ENCODE peak calls at places on chromosome 14, in four cellular contexts. One of them, this sample, is unnamed.

GRCh38 chr14:35121887-35122695 is at the start of the genes PPP2R3C and PRORP:
- DNase-seq in K562: peak; percentile 58
- DNase-seq in GM12878: peak; percentile 94
- DNase-seq in H1: peak; percentile 87
- DNase-seq in this sample: peak; percentile 98

GRCh38 chr14:88129306-88130056 is 124.5 kb downstream of the GPR65 start:
- DNase-seq in K562: no peak
- DNase-seq in GM12878: no peak
- DNase-seq in H1: no peak
- DNase-seq in this sample: no peak

GRCh38 chr14:34665785-34666425 is 36.0 kb upstream of the SNX6 start:
- DNase-seq in K562: no peak
- DNase-seq in GM12878: no peak
- DNase-seq in H1: no peak
- DNase-seq in this sample: no peak

GRCh38 chr14:88300817-88301216 is 22.3 kb downstream of the KCNK10 start:
- DNase-seq in K562: no peak
- DNase-seq in GM12878: no peak
- DNase-seq in H1: no peak
- DNase-seq in this sample: peak; percentile 42

GRCh38 chr14:21987937-21988336 is 314.3 kb upstream of the OR4E1 start:
- DNase-seq in K562: peak; percentile 10
- DNase-seq in GM12878: no peak
- DNase-seq in H1: no peak
- DNase-seq in this sample: peak; percentile 68

GRCh38 chr14:97158102-97158501 is 360.9 kb downstream of the VRK1 start:
- DNase-seq in K562: no peak
- DNase-seq in GM12878: no peak
- DNase-seq in H1: no peak
- DNase-seq in this sample: no peak

GRCh38 chr14:51242545-51243490 is 2.8 kb downstream of the TMX1 start:
- DNase-seq in K562: no peak
- DNase-seq in GM12878: no peak
- DNase-seq in H1: no peak
- DNase-seq in this sample: no peak

GRCh38 chr14:69828372-69828771 is 31.3 kb upstream of the SLC10A1 start:
- DNase-seq in K562: no peak
- DNase-seq in GM12878: no peak
- DNase-seq in H1: no peak
- DNase-seq in this sample: no peak

GRCh38 chr14:21518725-21519124 is 7.4 kb downstream of the SALL2 start:
- DNase-seq in K562: no peak
- DNase-seq in GM12878: no peak
- DNase-seq in H1: no peak
- DNase-seq in this sample: no peak

GRCh38 chr14:81849714-81850113 is 316.1 kb upstream of the SEL1L start:
- DNase-seq in K562: no peak
- DNase-seq in GM12878: no peak
- DNase-seq in H1: no peak
- DNase-seq in this sample: no peak

GRCh38 chr14:56414231-56414630 is 165.4 kb upstream of the TMEM260 start:
- DNase-seq in K562: no peak
- DNase-seq in GM12878: no peak
- DNase-seq in H1: no peak
- DNase-seq in this sample: no peak

GRCh38 chr14:24605435-24606190 is 3.9 kb downstream of the GZMH start:
- DNase-seq in K562: peak; percentile 38
- DNase-seq in GM12878: no peak
- DNase-seq in H1: peak; percentile 81
- DNase-seq in this sample: peak; percentile 54

GRCh38 chr14:73795974-73796373 is 55.7 kb upstream of the PTGR2 start:
- DNase-seq in K562: no peak
- DNase-seq in GM12878: no peak
- DNase-seq in H1: no peak
- DNase-seq in this sample: peak; percentile 93

GRCh38 chr14:56860441-56860840 is 50.2 kb upstream of the OTX2 start:
- DNase-seq in K562: no peak
- DNase-seq in GM12878: no peak
- DNase-seq in H1: no peak
- DNase-seq in this sample: no peak

GRCh38 chr14:88007608-88008007 is 2.7 kb downstream of the GPR65 start:
- DNase-seq in K562: no peak
- DNase-seq in GM12878: no peak
- DNase-seq in H1: no peak
- DNase-seq in this sample: no peak

GRCh38 chr14:63759454-63759853 is 31.6 kb upstream of the SGPP1 start:
- DNase-seq in K562: no peak
- DNase-seq in GM12878: peak; percentile 38
- DNase-seq in H1: no peak
- DNase-seq in this sample: no peak

GRCh38 chr14:96997269-96997668 is 200.1 kb downstream of the VRK1 start:
- DNase-seq in K562: no peak
- DNase-seq in GM12878: no peak
- DNase-seq in H1: no peak
- DNase-seq in this sample: no peak

GRCh38 chr14:87990687-87991086 is 2.3 kb downstream of the GALC start:
- DNase-seq in K562: no peak
- DNase-seq in GM12878: no peak
- DNase-seq in H1: no peak
- DNase-seq in this sample: no peak

GRCh38 chr14:92651106-92651792 is 97.2 kb downstream of the LGMN start:
- DNase-seq in K562: no peak
- DNase-seq in GM12878: peak; percentile 76
- DNase-seq in H1: no peak
- DNase-seq in this sample: no peak

GRCh38 chr14:73227812-73228781 is 9.2 kb upstream of the PAPLN start:
- DNase-seq in K562: no peak
- DNase-seq in GM12878: no peak
- DNase-seq in H1: no peak
- DNase-seq in this sample: peak; percentile 38

GRCh38 chr14:34018125-34018524 is 67.3 kb upstream of the EGLN3 start:
- DNase-seq in K562: no peak
- DNase-seq in GM12878: no peak
- DNase-seq in H1: no peak
- DNase-seq in this sample: no peak

GRCh38 chr14:64654072-64654899 is 49.9 kb upstream of the PLEKHG3 start:
- DNase-seq in K562: no peak
- DNase-seq in GM12878: peak; percentile 27
- DNase-seq in H1: no peak
- DNase-seq in this sample: peak; percentile 60

GRCh38 chr14:94823556-94824341 is 53.8 kb upstream of the GSC start:
- DNase-seq in K562: peak; percentile 10
- DNase-seq in GM12878: no peak
- DNase-seq in H1: no peak
- DNase-seq in this sample: peak; percentile 65

GRCh38 chr14:62304172-62304571 is 542.0 kb downstream of the SNAPC1 start:
- DNase-seq in K562: no peak
- DNase-seq in GM12878: no peak
- DNase-seq in H1: no peak
- DNase-seq in this sample: peak; percentile 1

GRCh38 chr14:97887690-97888089 is 1090.5 kb downstream of the VRK1 start:
- DNase-seq in K562: no peak
- DNase-seq in GM12878: no peak
- DNase-seq in H1: no peak
- DNase-seq in this sample: no peak

GRCh38 chr14:23624830-23625404 is 11.2 kb upstream of the DHRS2 start:
- DNase-seq in K562: no peak
- DNase-seq in GM12878: no peak
- DNase-seq in H1: no peak
- DNase-seq in this sample: no peak

GRCh38 chr14:95901014-95901413 is 24.4 kb downstream of the TUNAR start:
- DNase-seq in K562: no peak
- DNase-seq in GM12878: no peak
- DNase-seq in H1: no peak
- DNase-seq in this sample: no peak

GRCh38 chr14:60487211-60487610 is 1.3 kb upstream of the C14orf39 start:
- DNase-seq in K562: no peak
- DNase-seq in GM12878: no peak
- DNase-seq in H1: no peak
- DNase-seq in this sample: no peak

GRCh38 chr14:44163946-44164345 is 343.1 kb downstream of the FSCB start:
- DNase-seq in K562: no peak
- DNase-seq in GM12878: no peak
- DNase-seq in H1: no peak
- DNase-seq in this sample: no peak

GRCh38 chr14:89137514-89138163 is 279.4 kb downstream of the FOXN3 start:
- DNase-seq in K562: no peak
- DNase-seq in GM12878: no peak
- DNase-seq in H1: no peak
- DNase-seq in this sample: peak; percentile 45

GRCh38 chr14:64748521-64748920 is 44.3 kb downstream of the PLEKHG3 start:
- DNase-seq in K562: no peak
- DNase-seq in GM12878: no peak
- DNase-seq in H1: no peak
- DNase-seq in this sample: no peak

GRCh38 chr14:92565718-92566115 is 52.1 kb downstream of the RIN3 start:
- DNase-seq in K562: no peak
- DNase-seq in GM12878: no peak
- DNase-seq in H1: no peak
- DNase-seq in this sample: no peak

GRCh38 chr14:49173765-49174373 is 412.3 kb downstream of the RPS29 start:
- DNase-seq in K562: peak; percentile 18
- DNase-seq in GM12878: peak; percentile 27
- DNase-seq in H1: peak; percentile 84
- DNase-seq in this sample: peak; percentile 63

GRCh38 chr14:88045705-88046104 is 40.8 kb downstream of the GPR65 start:
- DNase-seq in K562: no peak
- DNase-seq in GM12878: no peak
- DNase-seq in H1: no peak
- DNase-seq in this sample: no peak

GRCh38 chr14:93337143-93337753 is 4.4 kb upstream of the BTBD7 start:
- DNase-seq in K562: no peak
- DNase-seq in GM12878: no peak
- DNase-seq in H1: no peak
- DNase-seq in this sample: no peak

DNA sequence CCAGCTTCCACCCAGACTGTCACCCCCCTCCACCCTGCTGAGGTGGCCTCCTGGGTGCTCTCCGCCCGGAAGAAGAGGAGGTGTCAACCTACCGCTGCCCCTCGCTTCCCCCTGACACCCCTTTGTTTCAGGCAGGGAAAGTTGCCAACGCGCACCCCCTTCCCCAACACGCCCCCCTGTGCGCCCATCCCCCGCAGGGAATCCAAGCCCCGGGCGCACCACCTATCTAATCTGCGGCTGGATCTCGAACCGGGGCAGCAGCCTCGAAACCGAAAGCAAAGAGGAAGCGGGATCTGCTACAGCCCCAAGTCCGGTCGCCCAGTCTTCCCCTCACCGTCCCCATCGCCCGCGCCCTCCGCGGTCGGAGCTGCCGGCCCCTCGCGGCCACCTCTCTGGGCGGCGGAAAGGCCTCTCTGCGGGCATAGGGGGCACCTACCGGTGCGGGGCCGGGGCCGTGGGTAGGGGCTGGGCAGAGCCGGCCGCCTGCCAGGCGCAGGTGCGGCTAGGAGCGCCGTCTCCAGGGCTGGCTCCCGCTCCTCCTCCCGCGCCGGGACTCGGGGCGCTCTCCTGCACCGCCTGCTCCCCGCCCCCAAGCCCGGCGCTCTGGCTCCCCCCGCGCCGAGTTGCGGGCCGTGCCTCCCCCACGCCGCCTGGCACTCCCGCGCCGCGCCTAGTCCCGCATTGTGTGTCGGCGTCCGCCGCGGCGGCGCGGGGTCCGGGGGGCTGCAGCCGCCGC is 18.3 kb upstream of the PLEKHH1 start:
- DNase-seq in K562: peak; percentile 66
- DNase-seq in GM12878: no peak
- DNase-seq in H1: peak; percentile 77
- DNase-seq in this sample: no peak
- TF ChIP-seq BRCA1 in K562: no peak
- TF ChIP-seq BRCA1 in GM12878: no peak
- TF ChIP-seq BRCA1 in H1: no peak
- TF ChIP-seq BRCA1 in this sample: no peak

GRCh38 chr14:101889366-101889765 is 75.0 kb upstream of the DYNC1H1 start:
- DNase-seq in K562: no peak
- DNase-seq in GM12878: no peak
- DNase-seq in H1: no peak
- DNase-seq in this sample: no peak
- TF ChIP-seq BRCA1 in K562: no peak
- TF ChIP-seq BRCA1 in GM12878: no peak
- TF ChIP-seq BRCA1 in H1: no peak
- TF ChIP-seq BRCA1 in this sample: no peak

GRCh38 chr14:19993438-19993837 is 8.5 kb upstream of the OR4Q2 start:
- DNase-seq in K562: no peak
- DNase-seq in GM12878: no peak
- DNase-seq in H1: no peak
- DNase-seq in this sample: no peak
- TF ChIP-seq BRCA1 in K562: no peak
- TF ChIP-seq BRCA1 in GM12878: no peak
- TF ChIP-seq BRCA1 in H1: no peak
- TF ChIP-seq BRCA1 in this sample: no peak

DNA sequence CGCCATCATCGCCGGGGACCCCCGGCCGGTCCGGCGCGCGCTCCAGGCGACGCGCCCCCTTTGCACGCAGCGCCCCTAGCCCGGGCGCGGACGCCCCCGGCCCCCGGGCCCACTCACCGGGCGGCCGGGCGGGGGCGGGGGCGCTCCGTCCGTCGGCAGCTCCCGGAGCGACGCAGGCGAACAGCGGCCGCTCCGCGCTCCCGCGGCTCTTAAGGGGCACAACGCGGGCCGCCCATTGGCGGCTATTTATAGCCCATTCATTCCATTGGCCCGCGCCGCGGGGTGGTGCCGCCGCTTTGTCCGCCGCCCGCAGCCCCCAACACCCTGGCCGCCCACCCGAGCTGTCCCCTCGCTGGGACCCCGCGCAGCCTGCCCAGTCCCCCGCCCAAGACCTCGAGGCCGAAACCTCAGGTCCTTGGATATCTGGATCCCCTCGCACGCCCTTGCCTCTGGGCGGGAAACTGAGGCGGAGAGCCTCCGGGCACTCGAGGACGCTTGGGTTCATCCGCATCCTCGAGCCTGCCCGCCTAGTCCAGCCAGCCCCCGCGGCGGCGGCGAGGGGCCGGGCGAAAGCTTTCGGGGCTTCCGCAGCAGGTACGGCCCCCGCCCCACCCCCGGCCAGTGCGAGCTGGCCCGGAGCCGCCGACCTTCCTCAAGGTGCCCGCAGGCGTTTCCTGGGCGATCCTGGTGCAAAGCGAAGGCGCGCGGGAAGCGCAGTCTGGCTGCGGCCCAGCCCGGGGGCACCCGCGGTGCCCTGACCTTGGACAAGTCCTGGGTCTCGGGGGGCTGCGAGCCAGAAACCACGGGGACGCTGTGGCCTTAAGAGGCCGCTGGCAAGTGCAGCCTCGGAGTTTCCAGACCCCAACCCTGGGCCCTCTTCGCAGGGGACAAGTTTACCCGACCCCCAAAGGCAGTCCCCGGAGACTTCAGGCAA is at the start of gene CKB:
- DNase-seq in K562: peak; percentile 75
- DNase-seq in GM12878: no peak
- DNase-seq in H1: peak; percentile 90
- DNase-seq in this sample: no peak
- TF ChIP-seq BRCA1 in K562: no peak
- TF ChIP-seq BRCA1 in GM12878: no peak
- TF ChIP-seq BRCA1 in H1: no peak
- TF ChIP-seq BRCA1 in this sample: no peak